ENCODE peak calls at places on chromosomes 3 and 15, in four cellular contexts. One of them, this sample, is unnamed.

GRCh38 chr3:3101660-3102458 is 8.3 kb downstream of the IL5RA start:
- DNase-seq in HepG2: no peak
- DNase-seq in GM12878: no peak
- DNase-seq in K562: no peak
- DNase-seq in this sample: no peak

GRCh38 chr15:39171944-39172368 is 408.9 kb upstream of the THBS1 start:
- DNase-seq in GM12878: peak
- DNase-seq in HepG2: peak
- DNase-seq in K562: peak
- DNase-seq in this sample: peak

GRCh38 chr15:86336051-86336788 is 256.5 kb downstream of the AGBL1 start:
- DNase-seq in GM12878: no peak
- DNase-seq in HepG2: no peak
- DNase-seq in K562: no peak
- DNase-seq in this sample: no peak

GRCh38 chr15:38147246-38147645 is 105.4 kb upstream of the SPRED1 start:
- DNase-seq in HepG2: no peak
- DNase-seq in GM12878: no peak
- DNase-seq in K562: no peak
- DNase-seq in this sample: no peak

GRCh38 chr3:142853270-142854163 is 35.4 kb downstream of the PCOLCE2 start:
- DNase-seq in K562: no peak
- DNase-seq in HepG2: peak
- DNase-seq in GM12878: no peak
- DNase-seq in this sample: no peak

GRCh38 chr3:12399226-12399625 is 85.1 kb upstream of the TSEN2 start:
- DNase-seq in GM12878: no peak
- DNase-seq in K562: no peak
- DNase-seq in HepG2: no peak
- DNase-seq in this sample: no peak

GRCh38 chr3:38084019-38084968 is 45.3 kb downstream of the DLEC1 start:
- DNase-seq in GM12878: no peak
- DNase-seq in K562: peak
- DNase-seq in HepG2: peak
- DNase-seq in this sample: no peak

GRCh38 chr3:132509096-132509495 is 88.0 kb upstream of the ACKR4 start:
- DNase-seq in K562: no peak
- DNase-seq in GM12878: no peak
- DNase-seq in HepG2: no peak
- DNase-seq in this sample: no peak

GRCh38 chr3:141608438-141608837 is 121.6 kb downstream of the RASA2 start:
- DNase-seq in K562: no peak
- DNase-seq in GM12878: no peak
- DNase-seq in HepG2: no peak
- DNase-seq in this sample: no peak

GRCh38 chr3:109921509-109921908 is 584.2 kb upstream of the DPPA4 start:
- DNase-seq in K562: no peak
- DNase-seq in GM12878: no peak
- DNase-seq in HepG2: no peak
- DNase-seq in this sample: no peak

GRCh38 chr3:153028336-153028735 is 133.7 kb upstream of the RAP2B start:
- DNase-seq in K562: no peak
- DNase-seq in GM12878: no peak
- DNase-seq in HepG2: no peak
- DNase-seq in this sample: no peak

GRCh38 chr15:72375501-72375845 is 341 bp downstream of the HEXA start:
- DNase-seq in HepG2: no peak
- DNase-seq in K562: no peak
- DNase-seq in GM12878: no peak
- DNase-seq in this sample: no peak

GRCh38 chr3:169914321-169914720 is 2.9 kb downstream of the SAMD7 start:
- DNase-seq in GM12878: no peak
- DNase-seq in K562: peak
- DNase-seq in HepG2: no peak
- DNase-seq in this sample: no peak

GRCh38 chr15:64151727-64152506 is at the start of gene SNX22:
- DNase-seq in HepG2: no peak
- DNase-seq in GM12878: no peak
- DNase-seq in K562: no peak
- DNase-seq in this sample: peak

GRCh38 chr3:149437286-149437685 is 37.2 kb upstream of the TM4SF4 start:
- DNase-seq in K562: no peak
- DNase-seq in HepG2: no peak
- DNase-seq in GM12878: no peak
- DNase-seq in this sample: no peak

GRCh38 chr3:15497984-15498383 is 23.5 kb downstream of the COLQ start:
- DNase-seq in HepG2: no peak
- DNase-seq in K562: no peak
- DNase-seq in GM12878: no peak
- DNase-seq in this sample: no peak

DNA sequence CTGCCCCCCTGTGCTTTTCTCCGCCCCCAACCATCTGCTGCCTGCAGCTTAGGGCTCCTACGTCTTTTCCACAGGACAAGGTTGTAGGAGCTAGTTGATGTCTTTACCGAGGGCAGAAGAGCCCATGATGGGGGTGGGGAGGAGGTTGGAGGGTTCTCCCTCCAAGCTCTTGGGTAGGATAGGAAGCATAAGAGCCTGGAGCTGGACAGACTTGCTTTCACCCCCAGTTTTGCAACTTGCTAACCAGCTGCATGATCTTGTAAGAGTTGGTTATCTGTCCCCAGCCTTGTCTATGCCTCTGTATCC is 856 bp downstream of the ABCF3 start:
- DNase-seq in GM12878: no peak
- DNase-seq in HepG2: no peak
- DNase-seq in K562: peak
- DNase-seq in this sample: no peak
- TF ChIP-seq TCF7 in GM12878: no peak
- TF ChIP-seq TCF7 in HepG2: no peak
- TF ChIP-seq TCF7 in K562: no peak
- TF ChIP-seq TCF7 in this sample: no peak

GRCh38 chr3:134368751-134369105 is 5.5 kb downstream of the AMOTL2 start:
- DNase-seq in HepG2: no peak
- DNase-seq in K562: no peak
- DNase-seq in GM12878: no peak
- DNase-seq in this sample: no peak
- TF ChIP-seq NR2C2 in HepG2: no peak
- TF ChIP-seq NR2C2 in K562: no peak
- TF ChIP-seq NR2C2 in GM12878: no peak
- TF ChIP-seq NR2C2 in this sample: no peak

GRCh38 chr3:72100062-72100511 is 315.1 kb upstream of the PROK2 start:
- DNase-seq in K562: no peak
- DNase-seq in GM12878: no peak
- DNase-seq in HepG2: no peak
- DNase-seq in this sample: peak
- TF ChIP-seq TCF7 in K562: no peak
- TF ChIP-seq TCF7 in GM12878: no peak
- TF ChIP-seq TCF7 in HepG2: no peak
- TF ChIP-seq TCF7 in this sample: no peak

DNA sequence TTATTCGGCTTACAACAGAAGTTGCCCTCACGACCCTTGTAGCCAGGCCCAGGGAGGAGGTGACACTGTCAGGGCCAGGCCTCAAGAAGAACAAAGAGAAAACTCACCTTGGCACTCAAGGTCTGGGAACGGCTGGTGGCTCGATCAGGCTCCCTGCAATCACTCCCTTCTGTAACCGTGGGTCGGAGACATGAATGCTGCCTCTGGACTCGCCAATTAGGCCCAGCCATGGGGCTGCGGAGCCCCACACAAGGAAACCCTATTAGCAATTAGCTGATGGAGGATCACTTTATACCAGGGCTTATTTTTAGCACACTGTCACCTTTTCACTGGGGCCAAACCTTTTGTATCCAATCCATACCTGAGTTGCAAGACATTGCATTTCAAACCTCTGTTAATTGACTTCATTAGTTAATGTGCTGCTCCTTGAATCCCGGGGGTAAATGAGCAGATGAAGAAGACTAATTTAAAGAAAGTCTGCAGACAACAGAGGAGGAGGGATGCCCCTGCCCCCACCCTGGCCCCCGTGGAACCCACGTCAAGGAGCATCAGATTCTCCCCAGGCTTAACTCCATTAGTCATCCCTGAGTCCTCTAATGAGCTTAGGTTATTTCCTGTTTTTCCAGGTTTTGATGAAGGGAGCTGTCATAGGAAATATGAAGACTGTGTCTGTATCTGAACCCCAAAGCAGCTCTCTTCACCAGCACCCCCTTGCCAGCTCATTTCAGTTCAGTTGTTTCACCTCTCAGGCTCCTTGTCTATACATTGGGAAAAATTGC is 255.3 kb downstream of the RORA start:
- DNase-seq in HepG2: no peak
- DNase-seq in K562: no peak
- DNase-seq in GM12878: no peak
- DNase-seq in this sample: no peak
- TF ChIP-seq NR2C2 in HepG2: no peak
- TF ChIP-seq NR2C2 in K562: no peak
- TF ChIP-seq NR2C2 in GM12878: no peak
- TF ChIP-seq NR2C2 in this sample: no peak

GRCh38 chr15:27764339-27764738 is 334.8 kb downstream of the OCA2 start:
- DNase-seq in K562: no peak
- DNase-seq in GM12878: no peak
- DNase-seq in HepG2: no peak
- DNase-seq in this sample: no peak
- TF ChIP-seq TCF7 in K562: no peak
- TF ChIP-seq TCF7 in GM12878: no peak
- TF ChIP-seq TCF7 in HepG2: no peak
- TF ChIP-seq TCF7 in this sample: no peak